ENCODE peak calls at places on chromosomes 12 and 14, in four cellular contexts. W, P, O and K are unnamed samples.

GRCh38 chr14:70832536-70833305 is 23.4 kb upstream of the MAP3K9 start:
- DNase-seq in W (no peak), P (no peak), O (no peak), K (no peak)

GRCh38 chr14:49586673-49587460 is 687 bp upstream of the RPS29 start:
- DNase-seq in W (no peak), O (no peak), P (no peak), K (no peak)

GRCh38 chr14:38238332-38238731 is 17.6 kb downstream of the CLEC14A start:
- DNase-seq in O (no peak), P (no peak), W (no peak), K (no peak)

GRCh38 chr14:54420478-54421116 is 20.6 kb downstream of the CNIH1 start:
- DNase-seq in O (no peak), P (no peak), W (no peak), K (no peak)

GRCh38 chr12:7602287-7602686 is 63.4 kb downstream of the APOBEC1 start:
- DNase-seq in P (no peak), O (no peak), W (no peak), K (no peak)

GRCh38 chr12:70365648-70366518 is at the start of gene KCNMB4:
- DNase-seq in P (peak; percentile 80), W (peak; percentile 68), O (peak; percentile 83), K (peak; percentile 49)

GRCh38 chr12:104182621-104183378 is 32.8 kb upstream of the TXNRD1 start:
- DNase-seq in O (no peak), P (no peak), W (no peak), K (no peak)

GRCh38 chr12:108967869-108968540 is 52.9 kb downstream of the SVOP start:
- DNase-seq in W (no peak), P (no peak), O (no peak), K (no peak)

GRCh38 chr12:6430990-6431353 is 13.8 kb upstream of the CD27 start:
- DNase-seq in O (no peak), P (no peak), W (no peak), K (peak; percentile 15)

GRCh38 chr12:46371718-46372130 is 849 bp downstream of the SLC38A2 start:
- DNase-seq in P (peak; percentile 89), O (peak; percentile 90), W (peak; percentile 30), K (peak; percentile 72)

GRCh38 chr12:67456281-67456918 is 187.2 kb downstream of the CAND1 start:
- DNase-seq in W (no peak), O (no peak), P (no peak), K (no peak)

GRCh38 chr12:6224550-6224949 is 24.4 kb downstream of the CD9 start:
- DNase-seq in O (no peak), W (no peak), P (peak; percentile 92), K (no peak)

GRCh38 chr14:21476526-21476924 is 234 bp downstream of the RAB2B start:
- DNase-seq in O (peak; percentile 92), W (peak; percentile 37), P (peak; percentile 93), K (peak; percentile 93)

GRCh38 chr12:111221296-111222026 is 147.4 kb downstream of the PHETA1 start:
- DNase-seq in P (no peak), W (no peak), O (no peak), K (no peak)

GRCh38 chr12:8035440-8036010 is 3.0 kb downstream of the FOXJ2 start:
- DNase-seq in P (no peak), W (no peak), O (no peak), K (no peak)

GRCh38 chr14:99587463-99588278 is 16.3 kb downstream of the CCDC85C start:
- DNase-seq in P (no peak), W (no peak), O (no peak), K (no peak)

GRCh38 chr12:2094597-2094996 is 41.8 kb downstream of the CACNA1C start:
- DNase-seq in W (no peak), O (no peak), P (no peak), K (no peak)

GRCh38 chr12:51773145-51773869 is 75.2 kb downstream of the FIGNL2 start:
- DNase-seq in P (no peak), W (no peak), O (no peak), K (no peak)

GRCh38 chr12:57802607-57803006 is 15.9 kb downstream of the AVIL start:
- DNase-seq in O (no peak), P (no peak), W (no peak), K (no peak)

GRCh38 chr12:52247622-52248540 is 14.8 kb downstream of the KRT7 start:
- DNase-seq in W (no peak), O (no peak), P (peak; percentile 0), K (no peak)

GRCh38 chr12:6551063-6551461 is 4.8 kb downstream of the IFFO1 start:
- DNase-seq in W (no peak), O (no peak), P (peak; percentile 88), K (no peak)

GRCh38 chr12:4322789-4323188 is 1.8 kb downstream of the TIGAR start:
- DNase-seq in O (no peak), W (no peak), P (no peak), K (no peak)

GRCh38 chr12:39235990-39236767 is 206.7 kb downstream of the KIF21A start:
- DNase-seq in P (no peak), O (no peak), W (no peak), K (no peak)

GRCh38 chr12:124449623-124450375 is 117.6 kb downstream of the NCOR2 start:
- DNase-seq in W (no peak), P (no peak), O (no peak), K (no peak)

GRCh38 chr12:1080520-1081223 is 89.6 kb downstream of the ERC1 start:
- DNase-seq in O (no peak), W (no peak), P (no peak), K (no peak)

GRCh38 chr14:48914382-48914781 is 671.8 kb downstream of the RPS29 start:
- DNase-seq in W (no peak), P (no peak), O (no peak), K (no peak)

GRCh38 chr14:95875831-95876768 is 532 bp upstream of the TUNAR start:
- DNase-seq in P (no peak), W (peak; percentile 20), O (no peak), K (no peak)

DNA sequence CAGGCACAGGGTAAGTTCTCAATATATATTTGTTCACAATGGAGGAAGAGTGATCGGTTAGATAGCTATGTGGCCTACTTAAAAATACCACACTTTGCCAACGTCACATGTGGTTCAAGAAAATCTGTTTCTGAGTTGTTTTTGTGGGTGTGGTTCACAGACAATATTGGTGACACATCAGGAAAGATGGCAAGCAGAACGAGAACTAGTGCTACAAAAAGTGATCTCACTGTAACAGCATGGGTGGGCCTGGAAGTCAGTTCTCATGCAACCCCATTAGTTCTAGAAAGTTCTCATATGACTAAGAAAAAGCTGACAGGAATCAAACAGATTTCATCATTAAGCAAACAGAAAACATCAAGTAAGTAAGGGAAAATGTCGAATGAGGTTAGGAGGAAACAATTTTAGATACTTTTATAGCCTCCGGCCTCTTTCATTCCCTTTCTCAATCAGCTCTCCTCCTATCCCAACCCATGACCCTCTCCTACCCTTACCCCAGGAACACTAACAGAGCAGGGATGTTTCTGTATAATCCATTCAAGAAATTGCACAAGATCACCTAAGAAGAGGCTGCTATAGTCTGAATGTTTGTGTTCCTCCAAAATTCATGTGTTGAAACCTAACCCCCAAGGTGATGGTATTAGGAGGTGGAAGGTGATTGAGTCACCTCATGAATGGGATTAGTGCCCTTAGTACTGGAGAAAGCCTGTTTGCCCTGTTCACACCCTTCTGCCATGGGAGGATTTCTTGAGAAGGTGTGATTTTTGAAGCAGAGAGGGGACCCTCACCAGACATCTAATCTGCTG is 15.5 kb upstream of the NTN4 start:
- DNase-seq in P (no peak), O (no peak), W (no peak), K (no peak)
- TF ChIP-seq POLR2AphosphoS5 in P (no peak), O (peak; percentile 8), W (no peak), K (peak; percentile 19)

GRCh38 chr14:92998957-92999356 is 76.0 kb downstream of the CHGA start:
- DNase-seq in W (no peak), O (no peak), P (no peak), K (no peak)
- TF ChIP-seq POLR2AphosphoS5 in W (no peak), O (no peak), P (no peak), K (no peak)

GRCh38 chr12:78916845-78917480 is 52.4 kb downstream of the SYT1 start:
- DNase-seq in P (no peak), W (no peak), O (no peak), K (no peak)
- TF ChIP-seq POLR2AphosphoS5 in P (no peak), W (no peak), O (no peak), K (no peak)

GRCh38 chr12:106247731-106248176 is at the start of gene CKAP4:
- DNase-seq in W (peak; percentile 73), P (peak; percentile 90), O (peak; percentile 86), K (peak; percentile 83)
- TF ChIP-seq POLR2AphosphoS5 in W (no peak), P (peak; percentile 44), O (no peak), K (no peak)